ENCODE peak calls at places on chromosomes 7 and 10, in five cellular contexts. E is cardiac muscle cell, K is OCI-LY7, X is GM23338, A is PC-3. W is an unnamed sample. For H3K4me1, the result is how much of the 10 kb centered on the place peaks cover.

GRCh38 chr7:135685306-135686084 is 23.2 kb downstream of the STMP1 start:
- DNase-seq in E (no peak), K (no peak), X (no peak), A (no peak), W (no peak)

GRCh38 chr7:48154792-48155413 is 16.4 kb upstream of the ABCA13 start:
- DNase-seq in E (peak), K (peak), X (peak), A (peak), W (peak)

GRCh38 chr7:105875505-105875904 is 894 bp downstream of the ATXN7L1 start:
- DNase-seq in E (no peak), K (no peak), X (no peak), A (peak), W (no peak)

GRCh38 chr10:61835069-61835908 is 66.2 kb upstream of the ARID5B start:
- DNase-seq in E (peak), K (peak), X (peak), A (peak), W (peak)

GRCh38 chr10:870564-871166 is 60.8 kb downstream of the LARP4B start:
- DNase-seq in E (no peak), K (no peak), X (no peak), A (no peak), W (no peak)

GRCh38 chr7:73978681-73979563 is 49.1 kb upstream of the ELN start:
- DNase-seq in E (peak), K (peak), X (peak), A (peak), W (peak)

GRCh38 chr7:158022601-158023000 is 565.0 kb downstream of the PTPRN2 start:
- DNase-seq in E (no peak), K (no peak), X (no peak), A (no peak), W (no peak)

GRCh38 chr7:20241491-20242261 is 24.5 kb upstream of the MACC1 start:
- DNase-seq in E (no peak), K (no peak), X (no peak), A (peak), W (peak)

GRCh38 chr10:100647928-100648327 is 97.5 kb upstream of the PAX2 start:
- DNase-seq in E (no peak), K (no peak), X (no peak), A (no peak), W (no peak)

GRCh38 chr10:89428873-89429272 is 14.5 kb downstream of the IFIT5 start:
- DNase-seq in E (no peak), K (no peak), X (no peak), A (no peak), W (no peak)

GRCh38 chr10:72746606-72747357 is 54.8 kb downstream of the MCU start:
- DNase-seq in E (no peak), K (no peak), X (no peak), A (no peak), W (no peak)

GRCh38 chr7:101315336-101315735 is 6.3 kb downstream of the IFT22 start:
- DNase-seq in E (peak), K (peak), X (peak), A (peak), W (peak)

GRCh38 chr7:120732256-120732655 is 125.7 kb downstream of the TSPAN12 start:
- DNase-seq in E (no peak), K (no peak), X (no peak), A (no peak), W (peak)

GRCh38 chr7:155746188-155746587 is 66.1 kb downstream of the SHH start:
- DNase-seq in E (no peak), K (peak), X (no peak), A (no peak), W (no peak)

GRCh38 chr7:155752756-155753445 is 59.4 kb downstream of the SHH start:
- DNase-seq in E (no peak), K (peak), X (no peak), A (no peak), W (no peak)

GRCh38 chr7:155751409-155751808 is 60.9 kb downstream of the SHH start:
- DNase-seq in E (no peak), K (no peak), X (no peak), A (no peak), W (no peak)

GRCh38 chr7:155750255-155751125 is 61.8 kb downstream of the SHH start:
- DNase-seq in E (no peak), K (no peak), X (no peak), A (peak), W (no peak)

GRCh38 chr7:155749578-155749977 is 62.7 kb downstream of the SHH start:
- DNase-seq in E (no peak), K (no peak), X (no peak), A (no peak), W (no peak)
- H3K4me1 ChIP-seq in E (under half), K (half or more), X (under half), A (under half), W (under half)

DNA sequence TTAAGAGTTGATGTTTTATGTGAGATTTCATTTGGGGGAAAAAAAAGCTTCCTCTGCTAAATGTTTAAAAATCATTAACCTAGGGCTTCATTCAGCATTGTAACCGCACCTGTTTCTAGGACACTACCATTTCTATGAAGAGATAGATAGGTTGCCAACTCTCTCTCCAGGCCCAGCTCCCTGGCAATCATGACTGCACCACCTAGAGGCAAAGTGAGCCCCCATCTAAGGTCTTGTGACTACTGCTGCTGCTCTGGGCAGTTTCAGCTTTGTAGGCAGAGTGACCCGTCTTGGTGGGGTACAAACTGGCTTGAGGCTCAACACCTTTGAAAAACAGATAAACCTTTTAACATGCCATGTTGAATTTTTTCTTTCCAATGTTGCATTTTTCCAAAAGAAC is 27.3 kb upstream of the MRC1 start:
- DNase-seq in E (peak), K (no peak), X (peak), A (no peak), W (no peak)
- TF ChIP-seq CTCF in E (no peak), K (peak), X (peak), A (no peak), W (no peak)

GRCh38 chr7:2803342-2803692 is 40.8 kb downstream of the GNA12 start:
- DNase-seq in E (no peak), K (no peak), X (no peak), A (peak), W (no peak)
- H3K4me1 ChIP-seq in E (under half), K (under half), X (half or more), A (under half), W (under half)

GRCh38 chr10:63465293-63466167 is at the start of gene JMJD1C:
- DNase-seq in E (peak), K (peak), X (peak), A (peak), W (peak)
- TF ChIP-seq CTCF in E (no peak), K (peak), X (no peak), A (peak), W (no peak)

GRCh38 chr7:24956021-24956420 is 24.0 kb downstream of the OSBPL3 start:
- DNase-seq in E (no peak), K (no peak), X (no peak), A (peak), W (no peak)
- H3K4me1 ChIP-seq in E (under half), K (half or more), X (under half), A (under half), W (under half)

GRCh38 chr10:69938541-69938991 is 114.1 kb upstream of the MACROH2A2 start:
- DNase-seq in E (no peak), K (no peak), X (no peak), A (no peak), W (no peak)

GRCh38 chr10:69934768-69935167 is 117.9 kb upstream of the MACROH2A2 start:
- DNase-seq in E (no peak), K (no peak), X (no peak), A (peak), W (no peak)

GRCh38 chr10:69939033-69939432 is 113.6 kb upstream of the MACROH2A2 start:
- DNase-seq in E (no peak), K (no peak), X (no peak), A (no peak), W (no peak)

GRCh38 chr10:69939481-69939880 is 113.2 kb upstream of the MACROH2A2 start:
- DNase-seq in E (no peak), K (no peak), X (no peak), A (no peak), W (no peak)

GRCh38 chr10:69936091-69936490 is 116.6 kb upstream of the MACROH2A2 start:
- DNase-seq in E (no peak), K (peak), X (peak), A (no peak), W (no peak)
- TF ChIP-seq CTCF in E (peak), K (peak), X (peak), A (peak), W (peak)

GRCh38 chr7:96313940-96314339 is 8.0 kb downstream of the SLC25A13 start:
- DNase-seq in E (no peak), K (no peak), X (no peak), A (no peak), W (no peak)
- H3K4me1 ChIP-seq in E (under half), K (under half), X (under half), A (under half), W (under half)

GRCh38 chr10:111281516-111281915 is 204.7 kb downstream of the ADRA2A start:
- DNase-seq in E (peak), K (no peak), X (peak), A (peak), W (no peak)
- TF ChIP-seq CTCF in E (no peak), K (peak), X (peak), A (peak), W (no peak)

GRCh38 chr7:4742051-4742573 is 33.3 kb upstream of the AP5Z1 start:
- DNase-seq in E (no peak), K (no peak), X (no peak), A (no peak), W (no peak)
- H3K4me1 ChIP-seq in E (under half), K (under half), X (under half), A (under half), W (under half)

GRCh38 chr10:126088144-126088543 is 191.8 kb downstream of the FANK1 start:
- DNase-seq in E (no peak), K (no peak), X (peak), A (no peak), W (peak)
- TF ChIP-seq CTCF in E (no peak), K (no peak), X (no peak), A (no peak), W (no peak)

W was measured in fibroblast of lung.